ENCODE peak calls at places on chromosomes 11 and 22, in seven cellular contexts. S, G, Q, P, I, M and T are unnamed samples.

GRCh38 chr11:96306933-96307747 is 35.9 kb downstream of the MAML2 start:
- DNase-seq in S (no peak), G (peak), Q (no peak), P (peak), I (peak), M (peak), T (peak)

GRCh38 chr22:40203568-40203967 is 25.8 kb downstream of the TNRC6B start:
- DNase-seq in S (no peak), G (no peak), Q (no peak), P (no peak), I (no peak), M (no peak), T (no peak)

GRCh38 chr11:6475936-6476335 is 2.2 kb upstream of the TRIM3 start:
- DNase-seq in S (peak), G (no peak), Q (no peak), P (peak), I (no peak), M (no peak), T (peak)

GRCh38 chr22:37403267-37403960 is 23.9 kb downstream of the ELFN2 start:
- DNase-seq in S (peak), G (no peak), Q (no peak), P (no peak), I (no peak), M (peak), T (no peak)

GRCh38 chr22:37059876-37060449 is 8.4 kb downstream of the KCTD17 start:
- DNase-seq in S (no peak), G (no peak), Q (no peak), P (no peak), I (no peak), M (no peak), T (no peak)

GRCh38 chr11:33040127-33040861 is 922 bp downstream of the TCP11L1 start:
- DNase-seq in S (no peak), G (no peak), Q (no peak), P (no peak), I (peak), M (peak), T (no peak)

GRCh38 chr11:129728571-129728970 is 87.1 kb upstream of the TMEM45B start:
- DNase-seq in S (no peak), G (no peak), Q (no peak), P (no peak), I (no peak), M (no peak), T (peak)

GRCh38 chr11:84906995-84907394 is 720.1 kb downstream of the DLG2 start:
- DNase-seq in S (no peak), G (no peak), Q (no peak), P (no peak), I (no peak), M (no peak), T (no peak)

GRCh38 chr22:23288301-23289129 is 108.2 kb downstream of the BCR start:
- DNase-seq in S (no peak), G (no peak), Q (no peak), P (no peak), I (peak), M (no peak), T (no peak)

GRCh38 chr11:117523680-117524079 is 196.0 kb downstream of the CEP164 start:
- DNase-seq in S (no peak), G (no peak), Q (no peak), P (no peak), I (no peak), M (no peak), T (no peak)

GRCh38 chr22:40407021-40407761 is 36.8 kb downstream of the SGSM3 start:
- DNase-seq in S (no peak), G (no peak), Q (no peak), P (no peak), I (no peak), M (no peak), T (no peak)

GRCh38 chr11:113269096-113269495 is 45.3 kb upstream of the TTC12 start:
- DNase-seq in S (no peak), G (no peak), Q (no peak), P (no peak), I (no peak), M (no peak), T (no peak)

GRCh38 chr11:73353422-73353821 is 22.8 kb upstream of the RELT start:
- DNase-seq in S (no peak), G (no peak), Q (no peak), P (no peak), I (no peak), M (no peak), T (no peak)

GRCh38 chr11:66568124-66568916 is at the start of gene CTSF:
- DNase-seq in S (no peak), G (no peak), Q (no peak), P (no peak), I (peak), M (peak), T (peak)

GRCh38 chr22:48477031-48477721 is 1350.5 kb downstream of the BRD1 start:
- DNase-seq in S (no peak), G (no peak), Q (no peak), P (no peak), I (no peak), M (no peak), T (no peak)

GRCh38 chr11:36376888-36377758 is 81.0 kb downstream of the PRR5L start:
- DNase-seq in S (peak), G (no peak), Q (no peak), P (no peak), I (no peak), M (peak), T (no peak)

GRCh38 chr11:83070044-83070877 is 1.4 kb downstream of the RAB30 start:
- DNase-seq in S (no peak), G (no peak), Q (no peak), P (no peak), I (peak), M (no peak), T (no peak)

GRCh38 chr11:64268687-64269379 is 15.6 kb downstream of the BAD start:
- DNase-seq in S (peak), G (no peak), Q (no peak), P (peak), I (peak), M (peak), T (peak)

GRCh38 chr11:133137270-133137669 is 395.0 kb downstream of the OPCML start:
- DNase-seq in S (no peak), G (no peak), Q (no peak), P (no peak), I (no peak), M (no peak), T (no peak)

GRCh38 chr22:26161746-26162145 is 7.5 kb upstream of the SEZ6L start:
- DNase-seq in S (no peak), G (no peak), Q (no peak), P (no peak), I (no peak), M (no peak), T (no peak)

GRCh38 chr11:1523779-1524178 is 37.2 kb upstream of the MOB2 start:
- DNase-seq in S (no peak), G (no peak), Q (no peak), P (no peak), I (no peak), M (no peak), T (no peak)

GRCh38 chr22:44067901-44068300 is 43.8 kb downstream of the PARVB start:
- DNase-seq in S (no peak), G (no peak), Q (no peak), P (no peak), I (no peak), M (no peak), T (no peak)
- TF ChIP-seq JUND in S (no peak), G (no peak), Q (no peak), P (no peak), I (no peak), M (no peak), T (no peak)

GRCh38 chr22:19178659-19179471 is at the start of gene SLC25A1:
- DNase-seq in S (peak), G (peak), Q (peak), P (peak), I (peak), M (peak), T (peak)
- TF ChIP-seq JUND in S (no peak), G (no peak), Q (no peak), P (no peak), I (no peak), M (no peak), T (no peak)

GRCh38 chr11:121372028-121372427 is 79.5 kb downstream of the SC5D start:
- DNase-seq in S (no peak), G (no peak), Q (no peak), P (no peak), I (no peak), M (no peak), T (no peak)
- TF ChIP-seq JUND in S (no peak), G (no peak), Q (no peak), P (no peak), I (no peak), M (no peak), T (no peak)

DNA sequence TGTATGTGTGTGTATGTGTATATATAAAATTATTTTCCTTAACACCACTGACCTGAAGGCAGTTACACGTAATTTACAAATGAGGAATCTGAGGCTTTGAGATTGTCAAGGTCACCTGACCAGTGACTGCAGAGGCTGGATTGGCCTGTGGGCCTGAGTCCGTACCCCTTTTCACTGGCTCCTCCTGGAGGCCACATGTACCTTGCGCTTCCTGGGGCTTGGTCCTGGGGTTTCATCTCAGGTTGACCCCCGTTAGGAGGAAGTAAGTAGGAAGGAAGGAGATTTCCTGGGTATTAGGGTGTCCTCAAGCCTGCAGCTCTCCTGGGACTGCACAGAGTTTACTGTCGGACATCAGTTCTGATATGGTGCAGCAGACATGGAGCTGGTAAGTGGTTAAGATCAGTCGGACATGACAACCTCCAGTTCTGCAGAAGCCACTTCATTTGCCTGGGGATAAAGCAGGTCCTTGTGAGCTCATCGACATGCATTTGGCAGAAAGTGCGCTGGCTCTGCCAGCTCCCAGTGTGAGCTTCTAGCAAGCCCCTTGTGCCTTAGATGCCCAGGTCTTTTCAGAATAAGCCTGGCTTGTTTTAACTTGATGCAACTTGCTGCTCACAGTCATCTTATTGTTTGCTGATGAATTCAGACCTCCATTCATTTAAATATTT is 36.6 kb downstream of the ST3GAL4 start:
- DNase-seq in S (no peak), G (no peak), Q (peak), P (peak), I (peak), M (no peak), T (peak)
- TF ChIP-seq JUND in S (no peak), G (no peak), Q (no peak), P (no peak), I (no peak), M (no peak), T (no peak)

GRCh38 chr11:86174101-86175046 is 70.2 kb upstream of the EED start:
- DNase-seq in S (no peak), G (no peak), Q (no peak), P (peak), I (peak), M (peak), T (no peak)
- TF ChIP-seq JUND in S (no peak), G (no peak), Q (no peak), P (no peak), I (peak), M (peak), T (no peak)

DNA sequence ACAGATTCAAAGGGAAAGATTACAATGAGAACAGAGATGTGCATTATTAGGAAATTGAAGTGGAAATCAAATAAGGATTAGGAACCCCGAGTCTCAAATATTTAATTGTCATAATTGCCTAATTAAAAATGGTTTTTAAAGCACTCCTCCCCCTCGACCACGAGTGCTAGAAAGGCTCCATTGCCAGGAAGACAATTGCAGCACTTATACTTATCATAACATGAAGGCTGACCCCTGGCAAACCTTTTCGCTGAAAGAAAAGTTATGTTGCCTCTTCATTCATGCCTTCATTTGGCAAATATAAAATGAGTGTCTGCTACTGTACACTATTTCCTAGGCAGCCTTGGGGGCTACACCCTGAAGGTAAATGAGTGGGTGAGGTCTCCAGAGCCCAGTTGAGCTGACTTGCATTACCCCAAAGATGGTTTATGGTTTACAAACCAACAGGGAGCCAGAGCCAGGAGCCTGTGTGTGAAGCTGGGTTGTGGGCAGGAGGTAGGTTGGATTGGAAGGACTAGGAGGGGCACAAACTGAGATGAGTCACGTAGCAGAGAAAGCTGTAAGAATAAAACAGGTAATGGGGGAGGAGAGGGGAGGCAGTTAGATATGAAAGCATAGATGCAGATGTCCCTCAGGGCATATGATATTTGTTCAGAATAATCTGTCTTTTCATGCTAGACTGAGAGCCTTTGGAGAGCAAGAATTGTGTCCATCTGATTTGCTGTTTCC is 175.4 kb upstream of the BDNF start:
- DNase-seq in S (no peak), G (no peak), Q (no peak), P (no peak), I (no peak), M (no peak), T (no peak)
- TF ChIP-seq JUND in S (no peak), G (no peak), Q (no peak), P (no peak), I (no peak), M (no peak), T (no peak)

GRCh38 chr11:57681168-57681567 is 13.3 kb downstream of the ZDHHC5 start:
- DNase-seq in S (no peak), G (no peak), Q (no peak), P (no peak), I (no peak), M (no peak), T (no peak)

GRCh38 chr11:57679396-57679795 is 11.5 kb downstream of the ZDHHC5 start:
- DNase-seq in S (no peak), G (no peak), Q (no peak), P (no peak), I (no peak), M (no peak), T (no peak)

GRCh38 chr11:57675176-57675941 is 7.4 kb downstream of the ZDHHC5 start:
- DNase-seq in S (no peak), G (no peak), Q (no peak), P (no peak), I (no peak), M (no peak), T (no peak)

DNA sequence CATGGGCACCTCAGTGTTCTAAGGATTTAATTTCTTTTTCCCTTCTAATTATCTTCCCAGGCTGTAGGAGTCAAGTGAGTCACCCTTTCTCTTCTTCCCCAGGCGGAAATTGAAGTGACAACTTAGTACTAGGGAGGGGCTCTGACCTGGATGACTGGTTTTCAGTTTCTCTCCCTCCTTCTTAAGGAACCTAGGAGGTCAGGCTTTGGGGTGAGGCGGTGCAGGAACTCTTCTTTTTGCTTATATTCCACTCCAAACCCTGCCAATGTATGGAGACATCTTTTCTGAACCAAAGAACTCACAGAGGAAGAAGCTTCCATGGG is 12.6 kb downstream of the ZDHHC5 start:
- DNase-seq in S (no peak), G (no peak), Q (no peak), P (no peak), I (peak), M (no peak), T (no peak)
- TF ChIP-seq JUND in S (no peak), G (no peak), Q (no peak), P (no peak), I (peak), M (no peak), T (no peak)